ENCODE peak calls at places on chromosomes 7 and 10, in six cellular contexts. One of them, this sample, is unnamed.

GRCh38 chr7:26329520-26330269 is 38.0 kb downstream of the SNX10 start:
- DNase-seq in activated T-cell treated with anti-CD3 and anti-CD28 coated beads for 24 hours: no peak
- DNase-seq in EH: no peak
- DNase-seq in RWPE1: no peak
- DNase-seq in neural crest cell: no peak
- DNase-seq in EL: no peak
- DNase-seq in this sample: no peak

GRCh38 chr7:75989726-75990388 is 4.5 kb downstream of the TMEM120A start:
- DNase-seq in activated T-cell treated with anti-CD3 and anti-CD28 coated beads for 24 hours: no peak
- DNase-seq in EH: no peak
- DNase-seq in RWPE1: no peak
- DNase-seq in neural crest cell: no peak
- DNase-seq in EL: no peak
- DNase-seq in this sample: no peak

GRCh38 chr7:56007167-56007652 is 42.8 kb downstream of the NIPSNAP2 start:
- DNase-seq in activated T-cell treated with anti-CD3 and anti-CD28 coated beads for 24 hours: no peak
- DNase-seq in EH: no peak
- DNase-seq in RWPE1: peak
- DNase-seq in neural crest cell: no peak
- DNase-seq in EL: no peak
- DNase-seq in this sample: peak

GRCh38 chr10:75137533-75138438 is 26.3 kb downstream of the SAMD8 start:
- DNase-seq in activated T-cell treated with anti-CD3 and anti-CD28 coated beads for 24 hours: peak
- DNase-seq in EH: peak
- DNase-seq in RWPE1: peak
- DNase-seq in neural crest cell: no peak
- DNase-seq in EL: peak
- DNase-seq in this sample: no peak

GRCh38 chr10:97851341-97852001 is 1.8 kb downstream of the GOLGA7B start:
- DNase-seq in activated T-cell treated with anti-CD3 and anti-CD28 coated beads for 24 hours: no peak
- DNase-seq in EH: no peak
- DNase-seq in RWPE1: no peak
- DNase-seq in neural crest cell: no peak
- DNase-seq in EL: no peak
- DNase-seq in this sample: no peak

GRCh38 chr7:40808409-40808942 is 673.7 kb downstream of the SUGCT start:
- DNase-seq in activated T-cell treated with anti-CD3 and anti-CD28 coated beads for 24 hours: no peak
- DNase-seq in EH: peak
- DNase-seq in RWPE1: no peak
- DNase-seq in neural crest cell: no peak
- DNase-seq in EL: peak
- DNase-seq in this sample: peak

GRCh38 chr10:98391578-98391991 is 23.4 kb downstream of the PYROXD2 start:
- DNase-seq in activated T-cell treated with anti-CD3 and anti-CD28 coated beads for 24 hours: no peak
- DNase-seq in EH: no peak
- DNase-seq in RWPE1: no peak
- DNase-seq in neural crest cell: no peak
- DNase-seq in EL: no peak
- DNase-seq in this sample: no peak

GRCh38 chr7:66554326-66554725 is 74.4 kb upstream of the KCTD7 start:
- DNase-seq in activated T-cell treated with anti-CD3 and anti-CD28 coated beads for 24 hours: no peak
- DNase-seq in EH: no peak
- DNase-seq in RWPE1: no peak
- DNase-seq in neural crest cell: no peak
- DNase-seq in EL: no peak
- DNase-seq in this sample: no peak

GRCh38 chr10:28965937-28966336 is 288.6 kb downstream of the BAMBI start:
- DNase-seq in activated T-cell treated with anti-CD3 and anti-CD28 coated beads for 24 hours: no peak
- DNase-seq in EH: no peak
- DNase-seq in RWPE1: no peak
- DNase-seq in neural crest cell: no peak
- DNase-seq in EL: no peak
- DNase-seq in this sample: no peak

GRCh38 chr10:6464862-6465430 is 115.1 kb downstream of the PRKCQ start:
- DNase-seq in activated T-cell treated with anti-CD3 and anti-CD28 coated beads for 24 hours: no peak
- DNase-seq in EH: no peak
- DNase-seq in RWPE1: no peak
- DNase-seq in neural crest cell: no peak
- DNase-seq in EL: no peak
- DNase-seq in this sample: no peak

GRCh38 chr10:59700709-59701108 is 8.9 kb downstream of the SLC16A9 start:
- DNase-seq in activated T-cell treated with anti-CD3 and anti-CD28 coated beads for 24 hours: no peak
- DNase-seq in EH: no peak
- DNase-seq in RWPE1: no peak
- DNase-seq in neural crest cell: no peak
- DNase-seq in EL: no peak
- DNase-seq in this sample: peak

GRCh38 chr7:76031964-76032363 is 15.8 kb downstream of the STYXL1 start:
- DNase-seq in activated T-cell treated with anti-CD3 and anti-CD28 coated beads for 24 hours: no peak
- DNase-seq in EH: no peak
- DNase-seq in RWPE1: no peak
- DNase-seq in neural crest cell: no peak
- DNase-seq in EL: no peak
- DNase-seq in this sample: no peak

GRCh38 chr7:157282141-157282801 is 54.5 kb upstream of the DNAJB6 start:
- DNase-seq in activated T-cell treated with anti-CD3 and anti-CD28 coated beads for 24 hours: no peak
- DNase-seq in EH: no peak
- DNase-seq in RWPE1: no peak
- DNase-seq in neural crest cell: no peak
- DNase-seq in EL: no peak
- DNase-seq in this sample: no peak

GRCh38 chr7:46747869-46748576 is 827.0 kb upstream of the IGFBP3 start:
- DNase-seq in activated T-cell treated with anti-CD3 and anti-CD28 coated beads for 24 hours: no peak
- DNase-seq in EH: no peak
- DNase-seq in RWPE1: no peak
- DNase-seq in neural crest cell: no peak
- DNase-seq in EL: no peak
- DNase-seq in this sample: peak

GRCh38 chr10:122727426-122727825 is 27.8 kb upstream of the C10orf120 start:
- DNase-seq in activated T-cell treated with anti-CD3 and anti-CD28 coated beads for 24 hours: no peak
- DNase-seq in EH: no peak
- DNase-seq in RWPE1: no peak
- DNase-seq in neural crest cell: no peak
- DNase-seq in EL: no peak
- DNase-seq in this sample: no peak

GRCh38 chr7:81669476-81670105 is 100.3 kb downstream of the HGF start:
- DNase-seq in activated T-cell treated with anti-CD3 and anti-CD28 coated beads for 24 hours: no peak
- DNase-seq in EH: no peak
- DNase-seq in RWPE1: no peak
- DNase-seq in neural crest cell: no peak
- DNase-seq in EL: no peak
- DNase-seq in this sample: no peak

GRCh38 chr10:119335671-119336353 is 128.4 kb downstream of the GRK5 start:
- DNase-seq in activated T-cell treated with anti-CD3 and anti-CD28 coated beads for 24 hours: no peak
- DNase-seq in EH: peak
- DNase-seq in RWPE1: no peak
- DNase-seq in neural crest cell: no peak
- DNase-seq in EL: peak
- DNase-seq in this sample: no peak

GRCh38 chr10:6579904-6580278 is at the start of gene PRKCQ:
- DNase-seq in activated T-cell treated with anti-CD3 and anti-CD28 coated beads for 24 hours: no peak
- DNase-seq in EH: peak
- DNase-seq in RWPE1: peak
- DNase-seq in neural crest cell: peak
- DNase-seq in EL: peak
- DNase-seq in this sample: peak

GRCh38 chr7:101618207-101618839 is 10.8 kb downstream of the MYL10 start:
- DNase-seq in activated T-cell treated with anti-CD3 and anti-CD28 coated beads for 24 hours: no peak
- DNase-seq in EH: peak
- DNase-seq in RWPE1: no peak
- DNase-seq in neural crest cell: no peak
- DNase-seq in EL: peak
- DNase-seq in this sample: peak

GRCh38 chr10:86862786-86863185 is 94.6 kb downstream of the MMRN2 start:
- DNase-seq in activated T-cell treated with anti-CD3 and anti-CD28 coated beads for 24 hours: no peak
- DNase-seq in EH: no peak
- DNase-seq in RWPE1: no peak
- DNase-seq in neural crest cell: no peak
- DNase-seq in EL: no peak
- DNase-seq in this sample: no peak

GRCh38 chr7:98133181-98133580 is 26.5 kb downstream of the LMTK2 start:
- DNase-seq in activated T-cell treated with anti-CD3 and anti-CD28 coated beads for 24 hours: no peak
- DNase-seq in EH: peak
- DNase-seq in RWPE1: no peak
- DNase-seq in neural crest cell: no peak
- DNase-seq in EL: peak
- DNase-seq in this sample: no peak

GRCh38 chr7:77426521-77427051 is 10.4 kb upstream of the GSAP start:
- DNase-seq in activated T-cell treated with anti-CD3 and anti-CD28 coated beads for 24 hours: no peak
- DNase-seq in EH: peak
- DNase-seq in RWPE1: no peak
- DNase-seq in neural crest cell: no peak
- DNase-seq in EL: peak
- DNase-seq in this sample: peak

This sample was measured in SK-MEL-5.